ENCODE peak calls at places on chromosomes 4 and X, in six cellular contexts. L is ovary, B is heart left ventricle, H is lower leg skin, K is right lobe of liver, Z is left lung. R is an unnamed sample.

GRCh38 chrX:108722561-108722960 is 13.8 kb downstream of the IRS4 start:
- DNase-seq in L (no peak), B (no peak), H (no peak), K (no peak), Z (no peak), R (no peak)

GRCh38 chr4:39495446-39496208 is 31.6 kb downstream of the UGDH start:
- DNase-seq in L (no peak), B (no peak), H (no peak), K (no peak), Z (no peak), R (no peak)

GRCh38 chrX:48920713-48921104 is 1.9 kb upstream of the PIM2 start:
- DNase-seq in L (no peak), B (no peak), H (no peak), K (no peak), Z (no peak), R (no peak)

GRCh38 chr4:1777822-1778641 is 15.1 kb upstream of the FGFR3 start:
- DNase-seq in L (no peak), B (no peak), H (no peak), K (no peak), Z (no peak), R (no peak)

GRCh38 chr4:20203508-20203907 is 48.2 kb upstream of the SLIT2 start:
- DNase-seq in L (no peak), B (no peak), H (peak), K (no peak), Z (no peak), R (no peak)

GRCh38 chr4:103786014-103786413 is 66.2 kb upstream of the TACR3 start:
- DNase-seq in L (no peak), B (no peak), H (no peak), K (no peak), Z (no peak), R (no peak)

GRCh38 chrX:83508006-83508405 is at the start of gene POU3F4:
- DNase-seq in L (no peak), B (no peak), H (no peak), K (no peak), Z (no peak), R (no peak)

GRCh38 chr4:139227729-139228404 is 50.8 kb upstream of the ELF2 start:
- DNase-seq in L (no peak), B (no peak), H (no peak), K (no peak), Z (no peak), R (no peak)

GRCh38 chr4:93841803-93842202 is 13.2 kb downstream of the ATOH1 start:
- DNase-seq in L (no peak), B (no peak), H (no peak), K (no peak), Z (no peak), R (no peak)

GRCh38 chr4:100317032-100317864 is 127.0 kb upstream of the DDIT4L start:
- DNase-seq in L (no peak), B (no peak), H (no peak), K (no peak), Z (no peak), R (no peak)

GRCh38 chr4:3516836-3517730 is 15.1 kb downstream of the LRPAP1 start:
- DNase-seq in L (peak), B (no peak), H (no peak), K (peak), Z (peak), R (peak)

GRCh38 chr4:125801373-125801772 is 486.6 kb downstream of the FAT4 start:
- DNase-seq in L (no peak), B (no peak), H (no peak), K (no peak), Z (no peak), R (no peak)

GRCh38 chr4:83389756-83390505 is 55.3 kb upstream of the HPSE start:
- DNase-seq in L (no peak), B (no peak), H (no peak), K (no peak), Z (no peak), R (no peak)

GRCh38 chr4:147822128-147822527 is 90.2 kb downstream of the ARHGAP10 start:
- DNase-seq in L (peak), B (peak), H (peak), K (peak), Z (no peak), R (peak)

GRCh38 chrX:28920554-28920953 is 333.3 kb downstream of the IL1RAPL1 start:
- DNase-seq in L (no peak), B (no peak), H (no peak), K (no peak), Z (no peak), R (no peak)

GRCh38 chr4:77695769-77696168 is 90.1 kb downstream of the CXCL13 start:
- DNase-seq in L (no peak), B (no peak), H (no peak), K (no peak), Z (no peak), R (no peak)

GRCh38 chr4:178599521-178599920 is 1157.3 kb upstream of the AGA start:
- DNase-seq in L (no peak), B (no peak), H (no peak), K (no peak), Z (no peak), R (no peak)

DNA sequence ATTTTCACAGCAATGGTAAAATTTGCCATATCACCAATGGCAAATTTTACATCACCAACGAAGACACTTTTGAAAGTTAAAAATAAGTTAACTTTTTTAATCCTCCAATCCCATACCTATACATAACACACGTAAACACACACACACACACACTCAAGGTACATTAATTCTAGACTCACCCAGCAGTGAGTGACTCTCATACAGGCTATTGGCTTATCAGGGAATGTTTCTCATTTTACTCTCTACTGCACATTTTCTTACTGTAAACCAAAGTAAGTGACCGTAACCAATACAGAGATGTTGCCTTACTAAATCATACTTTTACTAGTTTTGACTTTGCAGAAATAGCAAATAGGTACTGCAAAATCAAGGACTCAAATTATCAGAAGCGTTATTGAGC is 2.3 kb downstream of the VEGFC start:
- DNase-seq in L (no peak), B (no peak), H (no peak), K (no peak), Z (no peak), R (no peak)
- H3K4me3 ChIP-seq in L (no peak), B (peak), H (no peak), K (no peak), Z (no peak), R (no peak)

GRCh38 chr4:4519296-4519898 is 22.5 kb downstream of the STX18 start:
- DNase-seq in L (no peak), B (no peak), H (no peak), K (no peak), Z (no peak), R (no peak)
- TF ChIP-seq CTCF in L (no peak), B (peak), H (no peak), K (peak), Z (peak), R (peak)

DNA sequence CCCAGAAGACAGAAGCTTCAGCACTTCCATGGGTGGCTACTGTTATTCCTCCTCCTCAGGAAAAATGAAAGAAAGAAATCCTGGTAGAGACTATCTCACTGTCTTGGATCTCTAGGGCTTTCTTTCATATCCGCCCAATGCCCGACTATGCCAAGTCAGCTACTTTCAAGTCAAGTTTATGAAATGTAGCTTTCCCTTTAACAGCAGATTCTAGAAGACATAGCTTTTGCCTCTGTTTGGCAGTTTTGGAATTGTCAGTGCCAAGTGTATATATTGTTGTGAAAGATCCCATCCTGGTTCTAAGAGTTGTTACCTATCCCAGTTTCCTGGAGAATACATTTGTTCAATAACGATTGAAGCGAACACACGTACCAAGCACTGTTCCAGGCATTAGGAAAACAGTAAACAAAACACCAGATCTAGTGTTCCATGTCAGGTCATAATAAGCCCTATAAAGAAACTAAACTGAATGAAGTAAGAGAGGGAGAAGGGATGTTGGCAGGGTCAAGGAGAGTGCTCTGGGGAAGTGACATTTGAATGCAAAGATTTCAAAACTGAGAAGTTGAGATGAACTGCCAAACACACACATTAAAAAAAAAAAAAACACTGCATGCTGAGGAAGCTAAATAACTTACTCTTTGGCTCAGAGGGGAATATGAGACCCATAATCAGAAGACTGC is 14.5 kb upstream of the ENAM start:
- DNase-seq in L (no peak), B (no peak), H (no peak), K (no peak), Z (no peak), R (no peak)
- H3K4me3 ChIP-seq in L (no peak), B (peak), H (no peak), K (peak), Z (no peak), R (peak)

GRCh38 chr4:156158747-156159146 is 205.1 kb upstream of the CTSO start:
- DNase-seq in L (no peak), B (no peak), H (no peak), K (no peak), Z (no peak), R (no peak)

DNA sequence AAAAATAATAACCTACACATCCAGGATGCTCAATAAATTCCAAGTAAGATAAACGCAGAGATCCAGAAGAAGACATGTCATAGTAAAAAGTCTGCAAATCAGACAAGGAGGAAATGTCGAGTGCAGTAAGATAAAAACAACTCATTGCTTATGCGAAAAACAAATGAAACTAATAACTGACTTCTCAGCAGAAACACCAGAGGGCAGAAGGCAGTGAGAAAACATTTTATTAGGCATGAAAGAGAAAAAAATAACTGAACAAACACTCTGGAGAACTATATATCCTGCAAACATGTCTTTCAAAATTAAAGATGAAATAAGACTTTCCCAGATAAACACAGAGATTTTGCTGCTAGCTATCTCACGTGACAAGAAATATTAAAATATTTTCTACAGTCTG is 201.3 kb upstream of the CTSO start:
- DNase-seq in L (no peak), B (no peak), H (no peak), K (no peak), Z (no peak), R (no peak)
- TF ChIP-seq CTCF in L (no peak), B (no peak), H (no peak), K (no peak), Z (no peak), R (no peak)

GRCh38 chrX:110413727-110414124 is 55.1 kb downstream of the RTL9 start:
- DNase-seq in L (no peak), B (no peak), H (no peak), K (no peak), Z (no peak), R (no peak)

GRCh38 chrX:110414273-110414672 is 55.6 kb downstream of the RTL9 start:
- DNase-seq in L (no peak), B (no peak), H (no peak), K (no peak), Z (no peak), R (no peak)

GRCh38 chrX:110415440-110416167 is 57.0 kb downstream of the RTL9 start:
- DNase-seq in L (no peak), B (no peak), H (no peak), K (no peak), Z (no peak), R (no peak)

GRCh38 chrX:110414679-110415439 is 56.2 kb downstream of the RTL9 start:
- DNase-seq in L (no peak), B (no peak), H (no peak), K (no peak), Z (no peak), R (no peak)

GRCh38 chrX:110412971-110413726 is 54.5 kb downstream of the RTL9 start:
- DNase-seq in L (peak), B (peak), H (peak), K (peak), Z (peak), R (peak)
- H3K4me3 ChIP-seq in L (no peak), B (no peak), H (no peak), K (no peak), Z (no peak), R (no peak)

GRCh38 chr4:85825937-85826678 is 351.2 kb downstream of the ARHGAP24 start:
- DNase-seq in L (no peak), B (peak), H (no peak), K (no peak), Z (no peak), R (peak)
- TF ChIP-seq CTCF in L (no peak), B (peak), H (no peak), K (peak), Z (no peak), R (no peak)

GRCh38 chr4:726816-727215 is 21.2 kb downstream of the PCGF3 start:
- DNase-seq in L (no peak), B (no peak), H (no peak), K (no peak), Z (peak), R (no peak)

GRCh38 chr4:727576-727975 is 21.9 kb downstream of the PCGF3 start:
- DNase-seq in L (no peak), B (no peak), H (no peak), K (no peak), Z (no peak), R (no peak)

GRCh38 chr4:724131-724530 is 18.5 kb downstream of the PCGF3 start:
- DNase-seq in L (no peak), B (no peak), H (no peak), K (no peak), Z (no peak), R (no peak)

GRCh38 chr4:725368-726234 is 20.0 kb downstream of the PCGF3 start:
- DNase-seq in L (peak), B (no peak), H (no peak), K (no peak), Z (no peak), R (no peak)

GRCh38 chr4:726235-726787 is 20.7 kb downstream of the PCGF3 start:
- DNase-seq in L (no peak), B (no peak), H (no peak), K (no peak), Z (peak), R (no peak)
- H3K4me3 ChIP-seq in L (no peak), B (no peak), H (no peak), K (no peak), Z (no peak), R (no peak)

GRCh38 chr4:47419296-47419695 is 44.2 kb downstream of the COMMD8 start:
- DNase-seq in L (no peak), B (no peak), H (no peak), K (no peak), Z (no peak), R (no peak)
- TF ChIP-seq CTCF in L (no peak), B (no peak), H (no peak), K (no peak), Z (no peak), R (no peak)

DNA sequence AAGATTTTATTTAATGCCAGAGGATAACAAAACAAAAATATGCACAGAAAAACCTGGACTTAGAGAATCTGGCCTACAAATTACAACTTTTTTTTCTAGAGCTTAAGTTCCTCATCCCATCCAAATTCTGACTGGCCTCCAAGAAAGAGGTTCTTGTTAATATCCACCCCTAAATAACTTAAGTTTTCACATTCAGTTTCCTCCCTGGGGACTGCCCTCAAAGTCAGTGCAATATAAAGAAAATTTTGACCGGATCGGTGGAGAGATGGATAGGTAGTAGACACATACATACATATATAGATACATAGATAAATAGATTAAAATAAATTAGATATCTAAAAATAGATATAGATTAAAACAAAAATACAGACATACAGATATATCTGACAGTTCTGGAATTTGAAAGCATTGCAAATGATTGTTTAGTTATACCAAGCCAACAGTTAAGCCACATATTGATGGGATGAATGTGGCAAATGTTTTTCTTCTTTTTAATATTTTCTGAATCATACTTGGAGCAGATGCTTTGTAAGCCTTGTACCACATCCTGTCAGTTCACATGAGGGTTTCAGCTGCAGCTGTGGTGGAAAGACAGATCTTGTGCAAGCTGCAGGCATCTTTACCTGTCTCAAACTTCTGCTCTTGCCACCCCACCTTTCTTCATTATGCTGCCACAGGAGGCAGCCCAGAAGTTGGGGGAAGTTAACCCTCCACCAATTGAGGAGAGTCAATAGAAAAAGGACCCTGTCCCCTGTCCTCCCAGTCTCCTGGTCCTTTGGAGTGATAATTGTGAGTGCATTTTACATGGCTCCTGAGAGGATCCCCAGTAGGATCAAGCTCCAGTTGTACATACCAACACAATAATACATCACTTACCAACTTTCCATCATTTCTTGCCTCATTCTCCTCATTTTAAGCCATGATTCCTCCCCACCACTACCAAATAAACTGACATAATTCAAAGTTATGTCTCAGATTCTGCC is 58.5 kb upstream of the PRDM8 start:
- DNase-seq in L (no peak), B (no peak), H (peak), K (no peak), Z (no peak), R (no peak)
- H3K4me3 ChIP-seq in L (no peak), B (no peak), H (no peak), K (no peak), Z (no peak), R (no peak)

R was measured in tibial artery.